ENCODE peak calls at places on chromosomes 16 and 17, in ten cellular contexts. One of them, this sample, is unnamed.

GRCh38 chr17:62673614-62674362 is 46.3 kb downstream of the MRC2 start:
- DNase-seq in Right ventricle myocardium superior: no peak
- DNase-seq in DND-41: no peak
- DNase-seq in astrocyte of the spinal cord: no peak
- DNase-seq in GM04504: no peak
- DNase-seq in OCI-M1: no peak
- DNase-seq in H9: no peak
- DNase-seq in HepG2: no peak
- DNase-seq in germinal center: no peak
- DNase-seq in AG09309: no peak
- DNase-seq in this sample: no peak

GRCh38 chr16:57755061-57755684 is 19.6 kb downstream of the KATNB1 start:
- DNase-seq in DND-41: no peak
- DNase-seq in AG09309: no peak
- DNase-seq in astrocyte of the spinal cord: no peak
- DNase-seq in GM04504: no peak
- DNase-seq in Right ventricle myocardium superior: peak
- DNase-seq in H9: no peak
- DNase-seq in germinal center: no peak
- DNase-seq in HepG2: no peak
- DNase-seq in OCI-M1: no peak
- DNase-seq in this sample: no peak

GRCh38 chr17:48241131-48241591 is 133.6 kb downstream of the SNX11 start:
- DNase-seq in germinal center: no peak
- DNase-seq in Right ventricle myocardium superior: peak
- DNase-seq in GM04504: peak
- DNase-seq in astrocyte of the spinal cord: peak
- DNase-seq in H9: no peak
- DNase-seq in AG09309: no peak
- DNase-seq in HepG2: no peak
- DNase-seq in DND-41: no peak
- DNase-seq in OCI-M1: peak
- DNase-seq in this sample: peak

GRCh38 chr17:41367426-41368075 is 2.1 kb downstream of the KRT33B start:
- DNase-seq in H9: no peak
- DNase-seq in astrocyte of the spinal cord: peak
- DNase-seq in AG09309: peak
- DNase-seq in germinal center: no peak
- DNase-seq in HepG2: no peak
- DNase-seq in DND-41: no peak
- DNase-seq in GM04504: no peak
- DNase-seq in OCI-M1: no peak
- DNase-seq in Right ventricle myocardium superior: no peak
- DNase-seq in this sample: peak

GRCh38 chr16:49698931-49699715 is 156.8 kb downstream of the ZNF423 start:
- DNase-seq in Right ventricle myocardium superior: peak
- DNase-seq in H9: no peak
- DNase-seq in DND-41: no peak
- DNase-seq in astrocyte of the spinal cord: peak
- DNase-seq in HepG2: no peak
- DNase-seq in GM04504: no peak
- DNase-seq in AG09309: no peak
- DNase-seq in OCI-M1: no peak
- DNase-seq in germinal center: no peak
- DNase-seq in this sample: peak

GRCh38 chr17:30207655-30208054 is 27.8 kb downstream of the SLC6A4 start:
- DNase-seq in DND-41: no peak
- DNase-seq in GM04504: no peak
- DNase-seq in germinal center: no peak
- DNase-seq in Right ventricle myocardium superior: no peak
- DNase-seq in HepG2: no peak
- DNase-seq in AG09309: no peak
- DNase-seq in H9: peak
- DNase-seq in astrocyte of the spinal cord: no peak
- DNase-seq in OCI-M1: no peak
- DNase-seq in this sample: no peak

GRCh38 chr16:69930117-69930776 is 20.9 kb upstream of the CLEC18A start:
- DNase-seq in DND-41: peak
- DNase-seq in astrocyte of the spinal cord: peak
- DNase-seq in AG09309: no peak
- DNase-seq in GM04504: peak
- DNase-seq in Right ventricle myocardium superior: peak
- DNase-seq in OCI-M1: peak
- DNase-seq in H9: peak
- DNase-seq in HepG2: peak
- DNase-seq in germinal center: peak
- DNase-seq in this sample: peak

GRCh38 chr16:22239131-22239805 is 33.2 kb downstream of the EEF2K start:
- DNase-seq in AG09309: no peak
- DNase-seq in H9: no peak
- DNase-seq in OCI-M1: no peak
- DNase-seq in Right ventricle myocardium superior: no peak
- DNase-seq in HepG2: no peak
- DNase-seq in DND-41: no peak
- DNase-seq in GM04504: no peak
- DNase-seq in astrocyte of the spinal cord: no peak
- DNase-seq in germinal center: no peak
- DNase-seq in this sample: no peak

GRCh38 chr17:75783069-75783783 is 1.4 kb upstream of the UNK start:
- DNase-seq in HepG2: peak
- DNase-seq in H9: no peak
- DNase-seq in AG09309: peak
- DNase-seq in astrocyte of the spinal cord: peak
- DNase-seq in Right ventricle myocardium superior: no peak
- DNase-seq in OCI-M1: peak
- DNase-seq in germinal center: peak
- DNase-seq in DND-41: no peak
- DNase-seq in GM04504: peak
- DNase-seq in this sample: peak

GRCh38 chr17:76585649-76586593 is at the start of gene ST6GALNAC2:
- DNase-seq in astrocyte of the spinal cord: peak
- DNase-seq in H9: no peak
- DNase-seq in germinal center: no peak
- DNase-seq in Right ventricle myocardium superior: peak
- DNase-seq in OCI-M1: no peak
- DNase-seq in HepG2: peak
- DNase-seq in DND-41: no peak
- DNase-seq in AG09309: no peak
- DNase-seq in GM04504: no peak
- DNase-seq in this sample: peak

GRCh38 chr17:55420067-55420775 is 1.4 kb downstream of the MMD start:
- DNase-seq in OCI-M1: peak
- DNase-seq in germinal center: peak
- DNase-seq in DND-41: peak
- DNase-seq in HepG2: no peak
- DNase-seq in Right ventricle myocardium superior: no peak
- DNase-seq in AG09309: no peak
- DNase-seq in astrocyte of the spinal cord: no peak
- DNase-seq in GM04504: no peak
- DNase-seq in H9: no peak
- DNase-seq in this sample: no peak

GRCh38 chr16:15676506-15676905 is 26.5 kb downstream of the NDE1 start:
- DNase-seq in astrocyte of the spinal cord: no peak
- DNase-seq in germinal center: no peak
- DNase-seq in OCI-M1: no peak
- DNase-seq in DND-41: no peak
- DNase-seq in Right ventricle myocardium superior: peak
- DNase-seq in H9: no peak
- DNase-seq in HepG2: no peak
- DNase-seq in GM04504: no peak
- DNase-seq in AG09309: no peak
- DNase-seq in this sample: no peak

GRCh38 chr16:76114681-76115080 is 162.5 kb upstream of the CNTNAP4 start:
- DNase-seq in H9: no peak
- DNase-seq in AG09309: no peak
- DNase-seq in OCI-M1: peak
- DNase-seq in astrocyte of the spinal cord: no peak
- DNase-seq in GM04504: no peak
- DNase-seq in germinal center: no peak
- DNase-seq in DND-41: no peak
- DNase-seq in HepG2: no peak
- DNase-seq in Right ventricle myocardium superior: no peak
- DNase-seq in this sample: no peak

GRCh38 chr16:1651055-1651454 is 27.0 kb upstream of the JPT2 start:
- DNase-seq in OCI-M1: no peak
- DNase-seq in germinal center: no peak
- DNase-seq in H9: no peak
- DNase-seq in AG09309: no peak
- DNase-seq in Right ventricle myocardium superior: no peak
- DNase-seq in DND-41: no peak
- DNase-seq in GM04504: no peak
- DNase-seq in HepG2: no peak
- DNase-seq in astrocyte of the spinal cord: no peak
- DNase-seq in this sample: no peak

GRCh38 chr17:6554336-6554735 is 2.0 kb downstream of the PITPNM3 start:
- DNase-seq in germinal center: no peak
- DNase-seq in H9: no peak
- DNase-seq in HepG2: no peak
- DNase-seq in astrocyte of the spinal cord: no peak
- DNase-seq in OCI-M1: no peak
- DNase-seq in Right ventricle myocardium superior: no peak
- DNase-seq in GM04504: no peak
- DNase-seq in DND-41: no peak
- DNase-seq in AG09309: no peak
- DNase-seq in this sample: no peak

GRCh38 chr16:64152010-64152767 is 969.7 kb downstream of the CDH11 start:
- DNase-seq in germinal center: no peak
- DNase-seq in GM04504: peak
- DNase-seq in Right ventricle myocardium superior: no peak
- DNase-seq in astrocyte of the spinal cord: no peak
- DNase-seq in H9: no peak
- DNase-seq in DND-41: no peak
- DNase-seq in HepG2: no peak
- DNase-seq in OCI-M1: no peak
- DNase-seq in AG09309: peak
- DNase-seq in this sample: peak

GRCh38 chr17:82247856-82248671 is 19.2 kb downstream of the SLC16A3 start:
- DNase-seq in Right ventricle myocardium superior: peak
- DNase-seq in DND-41: no peak
- DNase-seq in astrocyte of the spinal cord: no peak
- DNase-seq in OCI-M1: no peak
- DNase-seq in AG09309: no peak
- DNase-seq in H9: no peak
- DNase-seq in HepG2: no peak
- DNase-seq in germinal center: no peak
- DNase-seq in GM04504: no peak
- DNase-seq in this sample: peak

This sample was measured in cardiac fibroblast.